ENCODE peak calls at places on chromosomes 5 and 9, in four cellular contexts. R, A, S and W are unnamed samples.

GRCh38 chr9:130837002-130837511 is 2.0 kb downstream of the ABL1 start:
- DNase-seq in R (no peak), A (peak; percentile 64), S (no peak), W (peak; percentile 38)

GRCh38 chr5:56123531-56124243 is 109.4 kb downstream of the ANKRD55 start:
- DNase-seq in R (peak; percentile 49), A (peak; percentile 93), S (peak; percentile 50), W (no peak)

GRCh38 chr9:133956520-133957076 is 35.5 kb downstream of the VAV2 start:
- DNase-seq in R (peak; percentile 36), A (no peak), S (no peak), W (peak; percentile 87)

GRCh38 chr5:137896560-137896959 is 7.3 kb downstream of the PKD2L2 start:
- DNase-seq in R (no peak), A (no peak), S (no peak), W (no peak)

GRCh38 chr5:127699416-127699815 is 3.8 kb upstream of the CCDC192 start:
- DNase-seq in R (no peak), A (no peak), S (no peak), W (no peak)

GRCh38 chr9:76868897-76869296 is 37.0 kb downstream of the PRUNE2 start:
- DNase-seq in R (no peak), A (no peak), S (no peak), W (no peak)

GRCh38 chr5:43042176-43042625 is 2.1 kb upstream of the ANXA2R start:
- DNase-seq in R (peak; percentile 65), A (peak; percentile 44), S (peak; percentile 79), W (peak; percentile 68)

GRCh38 chr5:135075621-135076585 is 41.9 kb upstream of the PITX1 start:
- DNase-seq in R (no peak), A (no peak), S (no peak), W (no peak)

GRCh38 chr5:310941-311434 is 10.5 kb upstream of the AHRR start:
- DNase-seq in R (no peak), A (no peak), S (no peak), W (no peak)

GRCh38 chr5:74127377-74128338 is 501.7 kb downstream of the ARHGEF28 start:
- DNase-seq in R (no peak), A (no peak), S (no peak), W (no peak)

GRCh38 chr5:125699860-125700259 is 723.3 kb upstream of the GRAMD2B start:
- DNase-seq in R (no peak), A (no peak), S (no peak), W (no peak)

GRCh38 chr9:111068816-111069215 is 30.5 kb upstream of the LPAR1 start:
- DNase-seq in R (no peak), A (no peak), S (no peak), W (no peak)

GRCh38 chr5:168992687-168993086 is 308.3 kb downstream of the SLIT3 start:
- DNase-seq in R (peak; percentile 35), A (no peak), S (peak; percentile 49), W (peak; percentile 61)

GRCh38 chr5:7473668-7474215 is 77.8 kb downstream of the ADCY2 start:
- DNase-seq in R (no peak), A (no peak), S (no peak), W (no peak)

GRCh38 chr5:33611882-33612281 is 171.1 kb downstream of the TARS1 start:
- DNase-seq in R (no peak), A (no peak), S (no peak), W (no peak)

GRCh38 chr5:143315929-143316328 is 87.6 kb downstream of the NR3C1 start:
- DNase-seq in R (no peak), A (no peak), S (no peak), W (no peak)

GRCh38 chr5:158320934-158321333 is 462.0 kb upstream of the CLINT1 start:
- DNase-seq in R (no peak), A (no peak), S (no peak), W (no peak)

GRCh38 chr5:147998704-147999103 is 65.1 kb upstream of the SPINK5 start:
- DNase-seq in R (no peak), A (no peak), S (no peak), W (no peak)

GRCh38 chr9:117485176-117485575 is 70.3 kb upstream of the ASTN2 start:
- DNase-seq in R (no peak), A (no peak), S (no peak), W (no peak)

GRCh38 chr5:178313316-178313715 is 80.7 kb upstream of the PHYKPL start:
- DNase-seq in R (no peak), A (no peak), S (no peak), W (no peak)

GRCh38 chr9:137598943-137599342 is 6.5 kb upstream of the ARRDC1 start:
- DNase-seq in R (no peak), A (no peak), S (no peak), W (no peak)

GRCh38 chr5:157215143-157215825 is 34.6 kb downstream of the ITK start:
- DNase-seq in R (no peak), A (no peak), S (no peak), W (no peak)

GRCh38 chr5:79235222-79235577 is 731 bp upstream of the JMY start:
- DNase-seq in R (no peak), A (no peak), S (no peak), W (no peak)

GRCh38 chr9:98287383-98287782 is 31.9 kb upstream of the TBC1D2 start:
- DNase-seq in R (peak; percentile 64), A (peak; percentile 78), S (peak; percentile 83), W (peak; percentile 44)

GRCh38 chr5:135058326-135058725 is 24.3 kb upstream of the PITX1 start:
- DNase-seq in R (no peak), A (no peak), S (no peak), W (no peak)

GRCh38 chr5:122346897-122347581 is 35.0 kb downstream of the SNCAIP start:
- DNase-seq in R (no peak), A (no peak), S (no peak), W (peak; percentile 36)

GRCh38 chr9:5838884-5839571 is 6.1 kb upstream of the ERMP1 start:
- DNase-seq in R (no peak), A (peak; percentile 53), S (no peak), W (no peak)

GRCh38 chr9:128903079-128903461 is 17.7 kb upstream of the PHYHD1 start:
- DNase-seq in R (no peak), A (no peak), S (no peak), W (no peak)

GRCh38 chr9:34716711-34717110 is 6.8 kb upstream of the CCL21 start:
- DNase-seq in R (no peak), A (no peak), S (no peak), W (no peak)

GRCh38 chr9:34714007-34714406 is 4.1 kb upstream of the CCL21 start:
- DNase-seq in R (no peak), A (no peak), S (no peak), W (no peak)

GRCh38 chr9:34717996-34718614 is 8.2 kb upstream of the CCL21 start:
- DNase-seq in R (no peak), A (no peak), S (no peak), W (no peak)

GRCh38 chr9:34719021-34719768 is 9.3 kb upstream of the CCL21 start:
- DNase-seq in R (no peak), A (no peak), S (no peak), W (no peak)

DNA sequence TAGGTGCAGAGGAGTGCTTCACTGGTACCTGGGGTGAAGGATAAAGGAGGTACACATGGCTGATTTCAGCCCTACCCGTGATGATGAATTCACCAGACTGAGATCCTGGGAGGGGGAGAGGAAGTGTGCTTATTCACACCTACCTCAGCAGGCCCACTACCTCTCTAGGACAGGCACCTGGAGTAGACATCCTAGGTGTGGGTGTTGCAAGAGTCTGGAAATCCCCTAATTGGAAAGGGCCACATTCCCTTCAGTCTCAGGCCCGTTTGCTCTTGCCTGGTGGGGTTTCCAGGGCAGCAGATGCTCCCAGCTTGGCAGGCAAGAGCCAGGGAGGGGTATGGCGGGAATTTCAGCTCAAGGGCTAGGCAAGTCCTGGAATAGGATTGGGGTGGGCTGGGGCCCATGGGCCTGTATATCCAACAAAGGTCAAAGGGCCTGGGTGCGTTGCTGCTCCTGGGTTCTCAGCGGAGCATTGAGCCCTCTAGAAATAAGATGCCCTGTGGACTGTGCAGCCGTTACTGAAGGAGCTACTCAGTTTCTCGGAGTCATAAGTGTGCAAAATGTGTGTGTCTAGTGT is 5.8 kb upstream of the CCL21 start:
- DNase-seq in R (no peak), A (no peak), S (no peak), W (no peak)
- TF ChIP-seq TEAD4 in R (no peak), A (no peak), S (no peak), W (no peak)

DNA sequence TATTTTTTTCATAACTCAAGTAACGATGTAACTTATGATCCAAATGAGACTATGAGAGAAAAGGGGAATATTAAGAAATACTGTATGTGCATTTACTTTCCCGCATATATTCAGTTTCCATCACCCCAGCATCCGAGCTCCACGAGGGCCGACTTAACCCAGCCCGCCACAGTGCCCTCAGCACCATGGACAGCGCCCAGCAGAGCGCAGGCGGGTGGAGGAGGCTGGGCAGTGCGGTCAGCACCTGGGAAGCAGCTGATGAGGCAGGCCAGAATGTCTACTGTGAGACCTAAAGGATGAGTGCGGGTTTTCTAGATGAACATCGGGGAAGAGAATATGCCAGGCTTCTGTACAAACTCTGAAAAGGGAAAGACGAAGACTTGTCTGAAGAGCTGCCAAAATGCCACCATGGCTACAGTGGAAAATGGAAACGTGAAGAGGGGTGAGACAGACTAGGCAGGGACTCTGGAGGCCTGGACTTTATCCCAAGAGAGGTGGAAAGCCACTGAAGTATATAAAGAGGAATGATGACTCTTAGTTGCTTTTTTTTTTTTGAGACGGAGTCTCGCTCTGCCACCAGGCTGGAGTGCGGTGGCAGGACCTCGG is 34.5 kb upstream of the MED27 start:
- DNase-seq in R (peak; percentile 87), A (peak; percentile 82), S (peak; percentile 93), W (no peak)
- TF ChIP-seq TEAD4 in R (peak; percentile 98), A (no peak), S (no peak), W (no peak)

DNA sequence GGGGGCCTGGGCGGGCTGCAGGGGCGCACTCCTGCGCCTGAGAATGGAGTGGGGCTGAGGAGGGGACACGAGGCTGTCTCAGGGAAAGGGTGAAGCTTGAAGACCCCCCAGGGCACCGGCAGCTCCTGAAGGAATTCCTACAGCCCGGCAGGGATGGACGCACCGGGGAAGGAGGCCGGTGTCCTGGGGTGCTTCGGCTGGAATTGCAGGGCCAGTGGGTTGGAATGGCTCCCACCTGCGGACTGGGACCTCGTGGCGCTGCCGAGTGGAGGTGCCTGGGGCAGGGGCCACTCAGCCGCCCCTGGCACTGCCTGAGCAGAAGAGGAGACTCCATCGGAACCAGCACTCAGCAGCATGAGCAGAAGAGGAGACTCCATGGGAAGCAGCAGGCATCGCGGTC is 17.9 kb upstream of the TMEM250 start:
- DNase-seq in R (no peak), A (no peak), S (no peak), W (no peak)
- TF ChIP-seq TEAD4 in R (no peak), A (no peak), S (no peak), W (no peak)

DNA sequence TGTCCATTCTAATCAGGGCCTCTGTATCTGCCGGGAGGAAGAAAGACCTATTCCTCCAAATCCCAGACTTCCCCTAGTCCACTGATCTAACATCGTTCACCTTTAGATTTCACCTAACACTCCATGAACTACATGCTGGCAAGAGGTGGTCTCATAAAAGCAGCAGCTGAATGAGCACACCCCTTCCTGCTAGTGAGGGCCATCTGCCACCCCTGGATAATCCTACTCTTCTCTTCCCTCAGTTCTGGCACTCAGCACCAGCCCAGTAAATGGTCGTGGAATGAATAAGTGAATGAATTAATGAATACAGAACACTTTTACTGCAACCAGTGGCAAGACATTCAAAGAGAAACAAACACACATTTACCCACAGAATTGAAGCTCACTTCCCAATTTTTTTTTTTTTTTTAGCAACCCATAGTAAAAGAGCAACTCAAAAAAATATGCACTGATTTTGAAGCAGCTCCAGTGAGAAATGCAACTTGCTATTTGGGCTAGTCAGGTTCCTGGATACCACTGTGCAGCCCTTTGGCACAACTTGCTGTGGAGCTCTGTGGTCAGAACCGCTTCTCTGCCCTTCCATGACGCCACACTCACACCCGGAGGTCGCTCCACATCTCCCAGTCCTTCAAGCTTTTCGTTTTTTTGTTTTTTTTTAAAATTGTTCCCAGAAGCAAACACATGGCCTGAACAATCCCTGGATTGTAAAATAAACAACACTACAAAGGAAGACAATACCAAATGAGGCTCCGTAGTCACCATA is 6.2 kb downstream of the RNF183 start:
- DNase-seq in R (no peak), A (no peak), S (no peak), W (no peak)
- TF ChIP-seq TEAD4 in R (no peak), A (no peak), S (no peak), W (no peak)

GRCh38 chr9:89915187-89915586 is 310.4 kb downstream of the GADD45G start:
- DNase-seq in R (no peak), A (no peak), S (no peak), W (no peak)
- TF ChIP-seq TEAD4 in R (no peak), A (no peak), S (no peak), W (no peak)